ENCODE peak calls at places on chromosomes 7 and 10, in ten cellular contexts. One of them, this sample, is unnamed.

GRCh38 chr7:131400833-131401593 is 73.3 kb downstream of the MKLN1 start:
- DNase-seq in OCI-LY7: no peak
- DNase-seq in tibial nerve: no peak
- DNase-seq in suprapubic skin: no peak
- DNase-seq in hepatocyte: peak
- DNase-seq in breast epithelium: no peak
- DNase-seq in AG04450: no peak
- DNase-seq in dorsolateral prefrontal cortex: no peak
- DNase-seq in progenitor cell of endocrine pancreas: no peak
- DNase-seq in mucosa of descending colon: no peak
- DNase-seq in this sample: no peak

GRCh38 chr7:80277434-80278427 is 143.1 kb downstream of the GNAI1 start:
- DNase-seq in OCI-LY7: no peak
- DNase-seq in tibial nerve: no peak
- DNase-seq in suprapubic skin: no peak
- DNase-seq in hepatocyte: peak
- DNase-seq in breast epithelium: no peak
- DNase-seq in AG04450: no peak
- DNase-seq in dorsolateral prefrontal cortex: no peak
- DNase-seq in progenitor cell of endocrine pancreas: no peak
- DNase-seq in mucosa of descending colon: peak
- DNase-seq in this sample: no peak

GRCh38 chr7:123714296-123715080 is 34.3 kb downstream of the WASL start:
- DNase-seq in OCI-LY7: no peak
- DNase-seq in tibial nerve: no peak
- DNase-seq in suprapubic skin: no peak
- DNase-seq in hepatocyte: no peak
- DNase-seq in breast epithelium: no peak
- DNase-seq in AG04450: peak
- DNase-seq in dorsolateral prefrontal cortex: no peak
- DNase-seq in progenitor cell of endocrine pancreas: no peak
- DNase-seq in mucosa of descending colon: no peak
- DNase-seq in this sample: no peak

GRCh38 chr7:4931932-4932331 is 27.1 kb downstream of the MMD2 start:
- DNase-seq in OCI-LY7: no peak
- DNase-seq in tibial nerve: peak
- DNase-seq in suprapubic skin: no peak
- DNase-seq in hepatocyte: peak
- DNase-seq in breast epithelium: no peak
- DNase-seq in AG04450: no peak
- DNase-seq in dorsolateral prefrontal cortex: peak
- DNase-seq in progenitor cell of endocrine pancreas: peak
- DNase-seq in mucosa of descending colon: no peak
- DNase-seq in this sample: no peak

GRCh38 chr7:48875300-48875916 is 48.9 kb upstream of the CDC14C start:
- DNase-seq in OCI-LY7: no peak
- DNase-seq in tibial nerve: no peak
- DNase-seq in suprapubic skin: no peak
- DNase-seq in hepatocyte: peak
- DNase-seq in breast epithelium: no peak
- DNase-seq in AG04450: no peak
- DNase-seq in dorsolateral prefrontal cortex: peak
- DNase-seq in progenitor cell of endocrine pancreas: peak
- DNase-seq in mucosa of descending colon: peak
- DNase-seq in this sample: no peak

GRCh38 chr7:101669307-101669706 is 40.2 kb upstream of the MYL10 start:
- DNase-seq in OCI-LY7: no peak
- DNase-seq in tibial nerve: no peak
- DNase-seq in suprapubic skin: no peak
- DNase-seq in hepatocyte: no peak
- DNase-seq in breast epithelium: no peak
- DNase-seq in AG04450: no peak
- DNase-seq in dorsolateral prefrontal cortex: no peak
- DNase-seq in progenitor cell of endocrine pancreas: no peak
- DNase-seq in mucosa of descending colon: peak
- DNase-seq in this sample: no peak

GRCh38 chr10:86409183-86409582 is 42.6 kb upstream of the GRID1 start:
- DNase-seq in OCI-LY7: no peak
- DNase-seq in tibial nerve: no peak
- DNase-seq in suprapubic skin: no peak
- DNase-seq in hepatocyte: no peak
- DNase-seq in breast epithelium: no peak
- DNase-seq in AG04450: no peak
- DNase-seq in dorsolateral prefrontal cortex: no peak
- DNase-seq in progenitor cell of endocrine pancreas: no peak
- DNase-seq in mucosa of descending colon: no peak
- DNase-seq in this sample: no peak

GRCh38 chr10:101301111-101301731 is 52.7 kb upstream of the BTRC start:
- DNase-seq in OCI-LY7: peak
- DNase-seq in tibial nerve: no peak
- DNase-seq in suprapubic skin: no peak
- DNase-seq in hepatocyte: peak
- DNase-seq in breast epithelium: no peak
- DNase-seq in AG04450: peak
- DNase-seq in dorsolateral prefrontal cortex: no peak
- DNase-seq in progenitor cell of endocrine pancreas: no peak
- DNase-seq in mucosa of descending colon: peak
- DNase-seq in this sample: no peak

GRCh38 chr7:121544726-121545125 is 148.6 kb upstream of the FAM3C start:
- DNase-seq in OCI-LY7: no peak
- DNase-seq in tibial nerve: no peak
- DNase-seq in suprapubic skin: no peak
- DNase-seq in hepatocyte: peak
- DNase-seq in breast epithelium: no peak
- DNase-seq in AG04450: peak
- DNase-seq in dorsolateral prefrontal cortex: no peak
- DNase-seq in progenitor cell of endocrine pancreas: no peak
- DNase-seq in mucosa of descending colon: no peak
- DNase-seq in this sample: no peak

GRCh38 chr10:23157691-23158369 is 34.3 kb upstream of the PTF1A start:
- DNase-seq in OCI-LY7: peak
- DNase-seq in tibial nerve: no peak
- DNase-seq in suprapubic skin: no peak
- DNase-seq in hepatocyte: peak
- DNase-seq in breast epithelium: no peak
- DNase-seq in AG04450: no peak
- DNase-seq in dorsolateral prefrontal cortex: no peak
- DNase-seq in progenitor cell of endocrine pancreas: no peak
- DNase-seq in mucosa of descending colon: peak
- DNase-seq in this sample: no peak
- TF ChIP-seq CTCF in OCI-LY7: no peak
- TF ChIP-seq CTCF in tibial nerve: no peak
- TF ChIP-seq CTCF in suprapubic skin: no peak
- TF ChIP-seq CTCF in hepatocyte: no peak
- TF ChIP-seq CTCF in breast epithelium: no peak
- TF ChIP-seq CTCF in AG04450: no peak
- TF ChIP-seq CTCF in dorsolateral prefrontal cortex: no peak
- TF ChIP-seq CTCF in progenitor cell of endocrine pancreas: no peak
- TF ChIP-seq CTCF in mucosa of descending colon: no peak
- TF ChIP-seq CTCF in this sample: no peak

DNA sequence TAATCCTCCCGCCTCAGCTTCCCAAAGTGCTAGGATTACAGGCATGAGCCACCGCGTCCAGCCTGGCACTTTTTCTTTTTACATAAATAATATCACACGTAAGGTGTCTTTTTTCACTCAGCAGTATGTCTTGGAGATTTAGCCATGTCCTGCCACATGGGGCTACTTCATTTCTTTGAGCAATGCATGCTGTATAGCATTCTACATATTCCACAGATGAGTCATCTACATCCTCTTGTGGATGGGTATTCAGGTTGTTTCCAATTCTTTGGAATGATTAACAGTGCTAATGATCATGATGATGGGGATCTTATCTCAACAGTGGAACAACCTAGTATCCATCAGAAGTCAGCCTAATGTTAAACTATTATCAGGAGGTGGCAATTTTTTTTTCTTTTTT is 50.8 kb downstream of the ZNF503 start:
- DNase-seq in OCI-LY7: no peak
- DNase-seq in tibial nerve: no peak
- DNase-seq in suprapubic skin: no peak
- DNase-seq in hepatocyte: no peak
- DNase-seq in breast epithelium: no peak
- DNase-seq in AG04450: peak
- DNase-seq in dorsolateral prefrontal cortex: no peak
- DNase-seq in progenitor cell of endocrine pancreas: no peak
- DNase-seq in mucosa of descending colon: no peak
- DNase-seq in this sample: no peak
- TF ChIP-seq CTCF in OCI-LY7: no peak
- TF ChIP-seq CTCF in tibial nerve: no peak
- TF ChIP-seq CTCF in suprapubic skin: no peak
- TF ChIP-seq CTCF in hepatocyte: no peak
- TF ChIP-seq CTCF in breast epithelium: no peak
- TF ChIP-seq CTCF in AG04450: peak
- TF ChIP-seq CTCF in dorsolateral prefrontal cortex: no peak
- TF ChIP-seq CTCF in progenitor cell of endocrine pancreas: no peak
- TF ChIP-seq CTCF in mucosa of descending colon: no peak
- TF ChIP-seq CTCF in this sample: no peak

GRCh38 chr10:15898046-15898445 is 37.7 kb upstream of the MINDY3 start:
- DNase-seq in OCI-LY7: peak
- DNase-seq in tibial nerve: no peak
- DNase-seq in suprapubic skin: no peak
- DNase-seq in hepatocyte: no peak
- DNase-seq in breast epithelium: no peak
- DNase-seq in AG04450: no peak
- DNase-seq in dorsolateral prefrontal cortex: no peak
- DNase-seq in progenitor cell of endocrine pancreas: no peak
- DNase-seq in mucosa of descending colon: no peak
- DNase-seq in this sample: no peak
- TF ChIP-seq CTCF in OCI-LY7: peak
- TF ChIP-seq CTCF in tibial nerve: peak
- TF ChIP-seq CTCF in suprapubic skin: no peak
- TF ChIP-seq CTCF in hepatocyte: peak
- TF ChIP-seq CTCF in breast epithelium: peak
- TF ChIP-seq CTCF in AG04450: peak
- TF ChIP-seq CTCF in dorsolateral prefrontal cortex: peak
- TF ChIP-seq CTCF in progenitor cell of endocrine pancreas: peak
- TF ChIP-seq CTCF in mucosa of descending colon: no peak
- TF ChIP-seq CTCF in this sample: peak

DNA sequence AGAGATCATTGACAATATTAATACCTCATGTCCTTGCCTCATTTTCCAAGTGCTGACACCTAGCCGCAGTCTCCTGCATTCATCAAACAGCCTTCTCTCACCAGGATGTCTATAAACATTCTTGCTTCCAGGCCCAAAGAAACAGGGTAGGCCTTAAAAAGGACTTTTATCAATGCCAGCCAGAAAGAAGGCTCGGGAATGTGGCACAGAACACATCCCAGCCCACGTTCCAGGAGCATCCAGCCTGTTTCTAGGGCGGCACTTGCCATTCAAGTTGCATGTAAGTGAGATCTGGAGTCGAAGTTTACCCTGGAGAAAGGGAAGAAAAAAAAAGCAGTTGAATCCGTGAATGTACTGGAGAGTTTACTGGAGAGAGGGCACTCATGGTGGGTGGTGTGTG is 1083.1 kb downstream of the KCNMA1 start:
- DNase-seq in OCI-LY7: no peak
- DNase-seq in tibial nerve: no peak
- DNase-seq in suprapubic skin: no peak
- DNase-seq in hepatocyte: no peak
- DNase-seq in breast epithelium: no peak
- DNase-seq in AG04450: no peak
- DNase-seq in dorsolateral prefrontal cortex: peak
- DNase-seq in progenitor cell of endocrine pancreas: no peak
- DNase-seq in mucosa of descending colon: no peak
- DNase-seq in this sample: no peak
- TF ChIP-seq CTCF in OCI-LY7: no peak
- TF ChIP-seq CTCF in tibial nerve: no peak
- TF ChIP-seq CTCF in suprapubic skin: no peak
- TF ChIP-seq CTCF in hepatocyte: no peak
- TF ChIP-seq CTCF in breast epithelium: no peak
- TF ChIP-seq CTCF in AG04450: no peak
- TF ChIP-seq CTCF in dorsolateral prefrontal cortex: no peak
- TF ChIP-seq CTCF in progenitor cell of endocrine pancreas: no peak
- TF ChIP-seq CTCF in mucosa of descending colon: no peak
- TF ChIP-seq CTCF in this sample: no peak

DNA sequence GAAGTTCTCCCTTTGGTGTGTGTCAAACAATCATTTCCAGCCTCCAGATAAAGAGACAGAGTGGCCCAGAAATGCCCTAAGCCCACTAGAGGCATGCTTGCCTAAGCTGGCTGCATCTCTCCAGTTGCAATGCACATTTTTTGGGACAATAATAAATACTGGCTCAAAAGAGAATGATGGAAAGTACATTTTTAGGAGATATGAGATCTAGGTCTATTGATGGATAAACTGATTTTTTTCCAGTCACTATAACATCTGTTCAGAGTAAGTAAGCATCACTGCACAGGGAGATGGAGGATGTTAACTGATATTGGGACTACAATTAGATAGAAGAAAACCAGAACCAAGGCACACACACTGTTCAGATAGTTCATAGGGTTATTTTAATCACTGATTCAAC is 553.0 kb downstream of the GRM8 start:
- DNase-seq in OCI-LY7: no peak
- DNase-seq in tibial nerve: no peak
- DNase-seq in suprapubic skin: no peak
- DNase-seq in hepatocyte: no peak
- DNase-seq in breast epithelium: no peak
- DNase-seq in AG04450: no peak
- DNase-seq in dorsolateral prefrontal cortex: no peak
- DNase-seq in progenitor cell of endocrine pancreas: no peak
- DNase-seq in mucosa of descending colon: no peak
- DNase-seq in this sample: no peak
- TF ChIP-seq CTCF in OCI-LY7: no peak
- TF ChIP-seq CTCF in tibial nerve: no peak
- TF ChIP-seq CTCF in suprapubic skin: no peak
- TF ChIP-seq CTCF in hepatocyte: no peak
- TF ChIP-seq CTCF in breast epithelium: no peak
- TF ChIP-seq CTCF in AG04450: no peak
- TF ChIP-seq CTCF in dorsolateral prefrontal cortex: no peak
- TF ChIP-seq CTCF in progenitor cell of endocrine pancreas: no peak
- TF ChIP-seq CTCF in mucosa of descending colon: no peak
- TF ChIP-seq CTCF in this sample: no peak

GRCh38 chr10:54133201-54133600 is 667.8 kb downstream of the PCDH15 start:
- DNase-seq in OCI-LY7: no peak
- DNase-seq in tibial nerve: no peak
- DNase-seq in suprapubic skin: no peak
- DNase-seq in hepatocyte: peak
- DNase-seq in breast epithelium: no peak
- DNase-seq in AG04450: no peak
- DNase-seq in dorsolateral prefrontal cortex: no peak
- DNase-seq in progenitor cell of endocrine pancreas: no peak
- DNase-seq in mucosa of descending colon: no peak
- DNase-seq in this sample: no peak
- TF ChIP-seq CTCF in OCI-LY7: peak
- TF ChIP-seq CTCF in tibial nerve: no peak
- TF ChIP-seq CTCF in suprapubic skin: no peak
- TF ChIP-seq CTCF in hepatocyte: peak
- TF ChIP-seq CTCF in breast epithelium: no peak
- TF ChIP-seq CTCF in AG04450: no peak
- TF ChIP-seq CTCF in dorsolateral prefrontal cortex: peak
- TF ChIP-seq CTCF in progenitor cell of endocrine pancreas: peak
- TF ChIP-seq CTCF in mucosa of descending colon: no peak
- TF ChIP-seq CTCF in this sample: no peak

DNA sequence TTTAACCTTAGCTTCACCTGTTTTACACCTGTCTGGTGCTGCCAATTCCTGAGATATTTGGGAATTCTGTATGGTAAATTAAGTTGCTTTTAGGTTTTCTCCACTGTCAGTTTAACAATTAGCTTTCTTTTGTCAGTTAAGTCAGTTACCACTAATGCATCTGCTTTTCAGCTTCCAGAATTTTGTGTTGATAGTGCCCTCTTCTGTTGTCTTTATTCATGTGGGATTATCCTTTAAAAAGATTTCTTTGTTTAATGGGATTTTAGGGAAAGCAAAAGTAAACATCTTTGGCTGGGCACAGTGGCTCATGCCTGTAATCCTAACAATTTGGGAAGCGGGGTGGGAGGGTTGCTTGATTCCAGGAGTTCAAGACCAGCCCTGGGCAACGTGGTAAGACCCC is 8.1 kb downstream of the TFAM start:
- DNase-seq in OCI-LY7: no peak
- DNase-seq in tibial nerve: no peak
- DNase-seq in suprapubic skin: no peak
- DNase-seq in hepatocyte: no peak
- DNase-seq in breast epithelium: no peak
- DNase-seq in AG04450: no peak
- DNase-seq in dorsolateral prefrontal cortex: no peak
- DNase-seq in progenitor cell of endocrine pancreas: no peak
- DNase-seq in mucosa of descending colon: no peak
- DNase-seq in this sample: no peak
- TF ChIP-seq CTCF in OCI-LY7: no peak
- TF ChIP-seq CTCF in tibial nerve: no peak
- TF ChIP-seq CTCF in suprapubic skin: no peak
- TF ChIP-seq CTCF in hepatocyte: peak
- TF ChIP-seq CTCF in breast epithelium: no peak
- TF ChIP-seq CTCF in AG04450: peak
- TF ChIP-seq CTCF in dorsolateral prefrontal cortex: peak
- TF ChIP-seq CTCF in progenitor cell of endocrine pancreas: no peak
- TF ChIP-seq CTCF in mucosa of descending colon: no peak
- TF ChIP-seq CTCF in this sample: no peak

This sample was measured in CD14-positive monocyte.